ENCODE peak calls at places on chromosomes 3 and 15, in eight cellular contexts. O, S, M, D, W, Y, Q and I are unnamed samples. For H3K4me1, the result is how much of the 10 kb centered on the place peaks cover.

GRCh38 chr3:14227866-14228265 is 49.2 kb downstream of the LSM3 start:
- DNase-seq in W (no peak), M (no peak), S (no peak), Y (no peak), O (no peak), D (no peak), Q (no peak), I (no peak)

GRCh38 chr3:50374363-50375108 is 15.2 kb upstream of the TMEM115 start:
- DNase-seq in M (no peak), O (no peak), Y (no peak), D (no peak), Q (no peak), S (no peak), W (no peak), I (no peak)

GRCh38 chr3:33831053-33831452 is 32.6 kb downstream of the PDCD6IP start:
- DNase-seq in S (no peak), W (no peak), M (no peak), O (no peak), Y (no peak), D (no peak), Q (no peak), I (no peak)

GRCh38 chr3:120429921-120430361 is 20.9 kb downstream of the FSTL1 start:
- DNase-seq in W (no peak), Q (no peak), M (no peak), D (no peak), Y (no peak), O (no peak), S (no peak), I (no peak)

GRCh38 chr3:56453027-56453426 is 15.2 kb downstream of the ERC2 start:
- DNase-seq in Q (no peak), M (no peak), O (peak), D (no peak), W (no peak), S (no peak), Y (no peak), I (no peak)

GRCh38 chr3:176767385-176767784 is 429.9 kb downstream of the TBL1XR1 start:
- DNase-seq in O (peak), D (no peak), Y (no peak), Q (no peak), W (no peak), S (no peak), M (peak), I (no peak)

GRCh38 chr3:142940000-142940399 is 23.5 kb downstream of the PAQR9 start:
- DNase-seq in D (no peak), Y (no peak), W (no peak), S (no peak), O (no peak), M (no peak), Q (no peak), I (no peak)

GRCh38 chr15:56346414-56346813 is 18.8 kb upstream of the TEX9 start:
- DNase-seq in M (no peak), Y (no peak), D (no peak), S (no peak), W (no peak), O (no peak), Q (no peak), I (no peak)

GRCh38 chr3:9903238-9903624 is 583 bp downstream of the IL17RE start:
- DNase-seq in O (no peak), Y (no peak), Q (no peak), S (no peak), W (no peak), D (no peak), M (no peak), I (no peak)

GRCh38 chr3:9903904-9904303 is 1.3 kb downstream of the IL17RE start:
- DNase-seq in W (no peak), Y (no peak), Q (no peak), O (no peak), D (no peak), M (peak), S (no peak), I (no peak)

GRCh38 chr3:9899289-9899791 is 3.3 kb upstream of the IL17RE start:
- DNase-seq in S (no peak), M (no peak), Y (no peak), D (no peak), O (no peak), Q (no peak), W (no peak), I (no peak)

GRCh38 chr3:9901967-9902366 is 681 bp upstream of the IL17RE start:
- DNase-seq in Q (no peak), O (no peak), W (no peak), S (no peak), M (no peak), D (no peak), Y (no peak), I (no peak)

GRCh38 chr3:9902372-9903237 is at the start of gene IL17RE:
- DNase-seq in Y (no peak), O (no peak), Q (peak), M (peak), W (peak), D (no peak), S (no peak), I (no peak)
- H3K4me3 ChIP-seq in Y (no peak), O (no peak), Q (peak), M (peak), W (peak), D (peak), S (no peak), I (no peak)

GRCh38 chr3:77917225-77917624 is 877.3 kb downstream of the ROBO2 start:
- DNase-seq in Y (no peak), Q (no peak), W (no peak), S (no peak), M (no peak), D (no peak), O (no peak), I (peak)
- H3K4me1 ChIP-seq in Y (under half), Q (under half), W (under half), S (under half), M (under half), D (under half), O (under half), I (under half)

DNA sequence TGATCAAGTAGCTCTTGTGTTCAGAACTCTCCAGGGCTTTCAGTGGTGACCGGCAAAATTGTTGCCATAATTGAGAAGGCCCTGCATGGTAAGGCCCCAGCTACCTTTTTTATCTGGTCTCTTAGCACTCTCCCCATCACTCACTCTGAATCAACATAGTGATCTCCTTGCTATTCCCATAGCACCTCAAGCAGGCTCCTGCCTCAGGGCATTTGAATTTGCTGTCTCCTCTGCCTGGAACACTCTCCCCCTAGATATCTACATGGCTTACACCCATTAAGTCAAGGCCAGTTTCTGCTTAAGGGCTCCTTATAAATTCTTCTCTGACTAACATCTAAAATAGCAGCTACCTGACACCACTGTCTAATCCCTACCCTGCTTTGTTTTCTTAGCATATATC is 3.3 kb upstream of the ARID3B start:
- DNase-seq in S (no peak), Q (no peak), D (no peak), O (no peak), Y (no peak), W (no peak), M (no peak), I (no peak)
- H3K4me3 ChIP-seq in S (no peak), Q (no peak), D (no peak), O (no peak), Y (no peak), W (no peak), M (no peak), I (no peak)

DNA sequence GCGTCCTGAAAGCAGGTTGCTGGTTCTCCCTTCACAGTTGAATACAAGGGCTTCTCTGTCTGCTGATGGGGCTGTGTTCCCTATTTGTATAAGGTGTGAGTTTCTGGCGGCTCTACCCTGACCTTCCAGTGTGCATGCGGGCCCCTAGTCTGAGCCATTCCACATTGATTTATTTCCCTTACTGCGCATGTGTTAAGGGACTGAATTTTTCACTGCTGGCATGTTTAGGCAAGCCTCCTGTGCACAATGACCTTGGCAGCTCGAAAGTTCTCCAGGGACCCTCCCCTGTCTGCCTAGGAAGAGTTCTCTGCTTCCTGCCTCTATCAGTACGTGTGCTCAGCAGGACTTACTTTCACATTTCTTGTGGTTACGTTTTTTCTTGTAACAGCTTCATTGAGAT is 11.4 kb downstream of the TRAK1 start:
- DNase-seq in D (no peak), M (no peak), Q (no peak), O (no peak), S (no peak), W (no peak), Y (no peak), I (no peak)
- H3K4me1 ChIP-seq in D (half or more), M (under half), Q (under half), O (under half), S (under half), W (under half), Y (under half), I (under half)